ENCODE peak calls at places on chromosomes 16 and 17, in nine cellular contexts. H, L, G, B, W, A, Y, C and Q are unnamed samples.

GRCh38 chr17:17921192-17922082 is 50.8 kb downstream of the TOM1L2 start:
- DNase-seq in A (peak; percentile 86), H (no peak), G (peak; percentile 97), C (no peak), L (no peak), W (peak; percentile 78), Y (no peak), B (peak; percentile 84), Q (no peak)

GRCh38 chr17:67093348-67093747 is 49.0 kb downstream of the CACNG1 start:
- DNase-seq in B (no peak), L (no peak), W (no peak), H (no peak), Y (no peak), G (no peak), A (no peak), C (no peak), Q (no peak)

GRCh38 chr16:11025120-11025531 is 80.8 kb downstream of the CLEC16A start:
- DNase-seq in G (no peak), L (peak; percentile 26), W (no peak), A (no peak), Y (no peak), H (no peak), C (no peak), B (no peak), Q (no peak)

GRCh38 chr16:85385463-85386331 is 227.4 kb upstream of the GSE1 start:
- DNase-seq in G (no peak), Y (no peak), A (no peak), L (no peak), H (no peak), W (no peak), C (no peak), B (no peak), Q (peak; percentile 49)

GRCh38 chr16:73196670-73197069 is 148.7 kb upstream of the ZFHX3 start:
- DNase-seq in B (peak; percentile 59), H (peak; percentile 63), L (peak; percentile 6), C (peak; percentile 11), G (peak; percentile 54), W (no peak), A (peak; percentile 70), Y (no peak), Q (no peak)

GRCh38 chr17:38663964-38664644 is 10.7 kb downstream of the EPOP start:
- DNase-seq in W (no peak), L (no peak), H (no peak), B (no peak), A (no peak), G (no peak), C (no peak), Y (no peak), Q (peak; percentile 16)

GRCh38 chr17:81551458-81552243 is 502 bp downstream of the FAAP100 start:
- DNase-seq in G (peak; percentile 27), L (peak; percentile 19), C (no peak), H (no peak), B (no peak), W (no peak), Y (no peak), A (peak; percentile 56), Q (peak; percentile 55)

GRCh38 chr17:46769531-46770438 is 48.7 kb downstream of the WNT3 start:
- DNase-seq in B (no peak), G (peak; percentile 22), Y (no peak), C (no peak), W (no peak), A (peak; percentile 13), L (no peak), H (peak; percentile 25), Q (peak; percentile 59)

GRCh38 chr16:83913234-83913633 is 14.3 kb downstream of the MLYCD start:
- DNase-seq in L (no peak), C (no peak), G (no peak), H (peak; percentile 79), A (no peak), B (no peak), Y (no peak), W (no peak), Q (no peak)

GRCh38 chr17:10033982-10034381 is 128.9 kb upstream of the RCVRN start:
- DNase-seq in A (no peak), C (no peak), W (no peak), Y (no peak), B (no peak), H (no peak), L (no peak), G (peak; percentile 51), Q (no peak)

GRCh38 chr17:79220715-79221291 is 146.2 kb downstream of the ENGASE start:
- DNase-seq in A (no peak), W (no peak), C (no peak), Y (no peak), B (no peak), G (no peak), L (no peak), H (no peak), Q (no peak)

GRCh38 chr16:64975821-64976220 is 146.0 kb downstream of the CDH11 start:
- DNase-seq in B (no peak), G (peak; percentile 65), W (no peak), H (no peak), L (no peak), A (peak; percentile 38), Y (no peak), C (no peak), Q (no peak)

GRCh38 chr16:57053206-57053605 is 39.2 kb upstream of the CPNE2 start:
- DNase-seq in L (no peak), A (no peak), G (no peak), B (no peak), H (no peak), C (no peak), W (no peak), Y (no peak), Q (no peak)

GRCh38 chr16:23248261-23249194 is 53.6 kb upstream of the SCNN1B start:
- DNase-seq in L (no peak), Y (no peak), H (no peak), A (peak; percentile 34), W (no peak), G (peak; percentile 9), B (no peak), C (no peak), Q (no peak)

GRCh38 chr16:84369105-84369504 is 767 bp downstream of the ATP2C2 start:
- DNase-seq in Y (no peak), G (no peak), B (no peak), C (no peak), L (no peak), H (no peak), W (no peak), A (no peak), Q (no peak)

GRCh38 chr17:2241823-2242222 is 61.8 kb downstream of the SMG6 start:
- DNase-seq in Y (no peak), W (no peak), L (no peak), G (peak; percentile 84), C (no peak), A (no peak), B (no peak), H (no peak), Q (no peak)

GRCh38 chr17:48241770-48242497 is 134.4 kb downstream of the SNX11 start:
- DNase-seq in C (no peak), W (no peak), G (no peak), L (no peak), B (no peak), Y (no peak), A (no peak), H (no peak), Q (no peak)

GRCh38 chr16:70437017-70437581 is 1.8 kb downstream of the ST3GAL2 start:
- DNase-seq in G (peak; percentile 89), L (no peak), A (peak; percentile 55), C (no peak), H (no peak), B (no peak), Y (no peak), W (peak; percentile 83), Q (no peak)

GRCh38 chr16:67514382-67514828 is 14.2 kb upstream of the RIPOR1 start:
- DNase-seq in W (peak; percentile 58), Y (peak; percentile 64), G (peak; percentile 85), B (peak; percentile 78), C (no peak), L (peak; percentile 90), A (peak; percentile 70), H (peak; percentile 81), Q (peak; percentile 67)

GRCh38 chr16:77323695-77324094 is 111.1 kb downstream of the ADAMTS18 start:
- DNase-seq in Y (no peak), C (no peak), G (no peak), L (no peak), A (no peak), W (no peak), B (no peak), H (no peak), Q (no peak)

GRCh38 chr16:58510097-58510775 is 5.1 kb upstream of the SETD6 start:
- DNase-seq in Y (no peak), C (no peak), B (no peak), A (no peak), W (no peak), G (no peak), H (no peak), L (no peak), Q (no peak)

GRCh38 chr16:47753620-47754019 is 292.5 kb downstream of the PHKB start:
- DNase-seq in C (no peak), A (no peak), B (no peak), G (no peak), Y (no peak), H (no peak), W (no peak), L (no peak), Q (no peak)

GRCh38 chr16:79691001-79691400 is 90.5 kb upstream of the MAF start:
- DNase-seq in W (no peak), A (peak; percentile 16), H (no peak), G (no peak), C (no peak), L (no peak), B (no peak), Y (no peak), Q (no peak)

GRCh38 chr17:2237960-2238359 is 65.6 kb downstream of the SMG6 start:
- DNase-seq in L (no peak), C (no peak), B (no peak), A (peak; percentile 23), Y (no peak), H (no peak), G (peak; percentile 65), W (no peak), Q (no peak)

GRCh38 chr17:17109231-17109630 is 67.0 kb downstream of the MPRIP start:
- DNase-seq in Y (no peak), L (no peak), A (no peak), G (no peak), W (no peak), B (peak; percentile 83), C (no peak), H (no peak), Q (no peak)

GRCh38 chr16:19348578-19349315 is 63.2 kb downstream of the CLEC19A start:
- DNase-seq in C (no peak), L (no peak), B (no peak), Y (no peak), W (no peak), G (no peak), H (no peak), A (peak; percentile 37), Q (no peak)